ENCODE peak calls at places on chromosomes 4 and X, in nine cellular contexts. S is amygdala; U is activated T-cell treated with anti-CD3 and anti-CD28 coated beads, Interleukin-2, amount 50 U/mL, for 72 hours; G is mesothelial cell of epicardium; M is lung microvascular endothelial cell; I is HFF-Myc; P is Panc1; V is HEK293T; L is kidney tubule cell. O is an unnamed sample.

GRCh38 chr4:89296871-89297270 is 10.7 kb downstream of the GPRIN3 start:
- DNase-seq in S (no peak), U (no peak), G (no peak), M (no peak), I (no peak), P (no peak), V (no peak), L (no peak), O (no peak)

GRCh38 chr4:153154010-153154975 is 50.0 kb upstream of the TRIM2 start:
- DNase-seq in S (no peak), U (peak), G (no peak), M (peak), I (no peak), P (no peak), V (no peak), L (peak), O (no peak)

GRCh38 chrX:87517571-87518141 is at the start of gene KLHL4:
- DNase-seq in S (peak), U (no peak), G (no peak), M (peak), I (no peak), P (no peak), V (no peak), L (peak), O (peak)

GRCh38 chr4:181998588-181998987 is 244.6 kb upstream of the TENM3 start:
- DNase-seq in S (no peak), U (no peak), G (no peak), M (no peak), I (no peak), P (no peak), V (no peak), L (no peak), O (no peak)

GRCh38 chrX:43949669-43950068 is 23.5 kb downstream of the NDP start:
- DNase-seq in S (no peak), U (peak), G (no peak), M (peak), I (no peak), P (no peak), V (peak), L (peak), O (peak)

GRCh38 chr4:15649914-15650545 is 5.1 kb downstream of the FBXL5 start:
- DNase-seq in S (no peak), U (peak), G (no peak), M (peak), I (no peak), P (peak), V (peak), L (peak), O (peak)

GRCh38 chr4:22471999-22472434 is 43.8 kb downstream of the ADGRA3 start:
- DNase-seq in S (no peak), U (no peak), G (no peak), M (peak), I (no peak), P (no peak), V (no peak), L (no peak), O (no peak)

GRCh38 chrX:1537031-1537715 is at the start of gene P2RY8:
- DNase-seq in S (no peak), U (peak), G (no peak), M (peak), I (peak), P (no peak), V (no peak), L (no peak), O (peak)

GRCh38 chr4:152535236-152535902 is 523 bp downstream of the FBXW7 start:
- DNase-seq in S (no peak), U (peak), G (no peak), M (no peak), I (no peak), P (no peak), V (peak), L (no peak), O (no peak)

GRCh38 chr4:2259036-2259540 is 2.8 kb downstream of the MXD4 start:
- DNase-seq in S (no peak), U (no peak), G (peak), M (no peak), I (no peak), P (no peak), V (no peak), L (no peak), O (no peak)

GRCh38 chr4:158130204-158130603 is 42.6 kb downstream of the GASK1B start:
- DNase-seq in S (no peak), U (no peak), G (no peak), M (no peak), I (no peak), P (no peak), V (no peak), L (no peak), O (no peak)

GRCh38 chrX:140712413-140713173 is 3.0 kb downstream of the LINC00632 start:
- DNase-seq in S (peak), U (peak), G (peak), M (peak), I (peak), P (no peak), V (peak), L (peak), O (peak)

GRCh38 chr4:105060628-105061027 is 86.0 kb upstream of the TET2 start:
- DNase-seq in S (no peak), U (peak), G (no peak), M (peak), I (no peak), P (no peak), V (no peak), L (peak), O (peak)

GRCh38 chr4:19809989-19810388 is 441.7 kb upstream of the SLIT2 start:
- DNase-seq in S (no peak), U (no peak), G (no peak), M (no peak), I (no peak), P (no peak), V (no peak), L (no peak), O (no peak)

GRCh38 chrX:121085612-121086010 is 38.2 kb downstream of the GLUD2 start:
- DNase-seq in S (no peak), U (no peak), G (no peak), M (no peak), I (no peak), P (no peak), V (no peak), L (no peak), O (no peak)

GRCh38 chr4:39068907-39069306 is 6.9 kb downstream of the KLHL5 start:
- DNase-seq in S (no peak), U (no peak), G (no peak), M (peak), I (no peak), P (no peak), V (no peak), L (no peak), O (no peak)

GRCh38 chrX:109393859-109394258 is 88.0 kb downstream of the GUCY2F start:
- DNase-seq in S (no peak), U (no peak), G (no peak), M (no peak), I (peak), P (no peak), V (peak), L (no peak), O (peak)

GRCh38 chr4:76546282-76547166 is 111.5 kb downstream of the SHROOM3 start:
- DNase-seq in S (no peak), U (no peak), G (no peak), M (peak), I (peak), P (no peak), V (no peak), L (peak), O (peak)

O was measured in HT1080.